ENCODE peak calls at places on chromosome 16, in six cellular contexts. G is GM12878, E is H1, Z is GM12892, C is K562, P is HepG2. X is an unnamed sample.

GRCh38 chr16:22210285-22210684 is 4.2 kb downstream of the EEF2K start:
- DNase-seq in P (no peak), Z (no peak), E (no peak), G (no peak), C (no peak), X (no peak)

GRCh38 chr16:81601008-81601428 is 156.4 kb downstream of the CMIP start:
- DNase-seq in P (no peak), G (no peak), Z (no peak), E (no peak), C (no peak), X (no peak)

GRCh38 chr16:4811242-4811641 is 8.8 kb upstream of the ROGDI start:
- DNase-seq in P (no peak), G (no peak), C (no peak), Z (no peak), E (no peak), X (no peak)

GRCh38 chr16:10668322-10669045 is 26.2 kb downstream of the TEKT5 start:
- DNase-seq in C (peak), E (peak), G (no peak), P (peak), Z (no peak), X (peak)

GRCh38 chr16:89257757-89258465 is 40.4 kb downstream of the ZNF778 start:
- DNase-seq in E (no peak), G (no peak), Z (no peak), P (no peak), C (no peak), X (no peak)

GRCh38 chr16:25656639-25657038 is 35.1 kb upstream of the HS3ST4 start:
- DNase-seq in G (no peak), C (no peak), E (no peak), P (no peak), Z (no peak), X (no peak)

GRCh38 chr16:84460406-84461028 is 43.9 kb downstream of the MEAK7 start:
- DNase-seq in E (no peak), P (no peak), G (no peak), C (no peak), Z (no peak), X (no peak)

GRCh38 chr16:57748596-57748995 is 13.0 kb downstream of the KATNB1 start:
- DNase-seq in Z (no peak), P (no peak), E (no peak), G (no peak), C (no peak), X (no peak)

GRCh38 chr16:25030420-25031131 is 15.4 kb upstream of the ARHGAP17 start:
- DNase-seq in P (no peak), G (no peak), E (no peak), C (no peak), Z (no peak), X (no peak)

DNA sequence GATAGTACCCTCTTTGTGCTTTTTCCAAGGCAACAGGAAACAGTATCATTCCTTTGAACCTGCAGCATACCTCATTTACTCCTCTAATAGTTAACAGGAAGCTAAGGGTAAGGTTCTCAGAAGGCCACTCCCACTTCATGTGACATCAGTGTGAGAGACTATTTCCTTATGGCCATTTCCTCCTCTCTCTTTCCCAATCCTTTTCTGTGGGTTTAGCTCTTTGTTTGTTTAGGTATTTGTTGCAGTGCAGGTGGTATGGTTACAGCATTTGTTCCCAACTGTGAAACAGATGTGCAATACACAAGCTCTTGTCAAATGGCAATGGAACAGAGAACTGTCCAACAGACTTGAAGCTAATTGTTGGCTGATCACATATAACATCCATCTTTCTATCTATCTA is 14.7 kb downstream of the TMC5 start:
- DNase-seq in P (peak), C (peak), Z (no peak), E (no peak), G (no peak), X (no peak)
- TF ChIP-seq TAF1 in P (no peak), C (no peak), Z (no peak), E (no peak), G (no peak), X (no peak)

DNA sequence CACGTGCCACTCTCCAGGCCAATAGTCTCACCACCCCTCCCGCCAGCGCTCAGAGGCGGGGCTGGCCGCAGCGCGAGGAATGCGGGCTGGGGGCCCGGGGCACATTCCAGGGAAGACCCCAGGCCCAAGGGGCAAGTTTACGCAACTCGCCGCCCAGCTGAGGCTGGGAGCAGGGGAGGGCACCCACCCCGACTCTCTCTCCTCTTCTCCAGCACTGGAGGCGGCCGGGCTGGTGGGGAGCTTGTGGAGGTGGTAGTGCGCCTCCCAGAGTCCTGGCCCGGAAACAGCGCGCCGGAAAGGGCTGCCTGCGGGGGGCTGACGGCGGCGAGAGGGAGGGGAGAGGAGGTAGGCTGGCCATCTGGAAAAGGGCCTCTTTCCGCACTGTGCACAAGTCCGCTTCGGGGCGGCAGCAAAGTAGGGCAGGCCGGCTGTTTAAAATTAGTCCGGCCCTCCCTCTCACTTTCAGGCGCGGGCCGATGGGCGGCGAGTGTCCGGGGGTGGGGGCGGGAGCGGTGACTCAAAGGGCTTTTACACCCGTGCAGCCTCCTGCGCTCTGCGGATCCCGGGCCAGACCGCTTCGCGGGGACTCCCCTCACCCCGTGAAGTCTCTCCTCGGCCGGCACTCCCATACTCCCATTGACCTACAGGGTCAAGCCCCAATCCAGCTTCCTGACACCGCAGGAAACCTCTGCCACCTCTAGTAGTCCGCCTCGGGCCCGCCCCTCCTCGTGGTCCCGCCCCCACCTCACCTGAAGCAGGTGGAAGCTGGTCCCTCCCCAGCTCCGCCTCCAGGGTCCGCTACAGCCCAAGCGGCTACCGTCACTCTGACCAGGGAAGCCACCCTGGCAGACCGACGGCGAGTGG is 968 bp downstream of the FHOD1 start:
- DNase-seq in P (peak), C (peak), Z (peak), E (peak), G (no peak), X (peak)
- TF ChIP-seq POLR2A in P (peak), C (peak), Z (peak), E (peak), G (peak), X (no peak)

DNA sequence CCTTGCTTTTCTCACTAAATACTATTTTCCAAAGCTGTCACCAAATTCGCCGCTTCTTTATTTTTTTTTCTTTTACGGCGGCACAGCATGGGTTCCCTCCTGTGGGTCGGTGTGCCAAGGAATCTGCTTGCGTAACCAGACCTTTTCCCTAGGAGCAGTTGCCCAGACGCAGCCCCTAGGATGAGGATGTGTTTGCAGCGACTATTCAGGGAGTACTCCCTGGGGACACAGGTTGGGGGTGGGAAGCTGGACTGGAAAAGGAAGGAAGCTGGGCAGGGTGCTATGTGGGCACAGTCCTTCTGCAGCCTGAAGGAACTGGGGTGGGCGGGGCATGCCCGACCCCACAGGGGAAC is 49.0 kb upstream of the ZCCHC14 start:
- DNase-seq in C (no peak), E (no peak), Z (no peak), P (no peak), G (no peak), X (no peak)
- TF ChIP-seq TAF1 in C (no peak), E (no peak), Z (no peak), P (no peak), G (no peak), X (no peak)

DNA sequence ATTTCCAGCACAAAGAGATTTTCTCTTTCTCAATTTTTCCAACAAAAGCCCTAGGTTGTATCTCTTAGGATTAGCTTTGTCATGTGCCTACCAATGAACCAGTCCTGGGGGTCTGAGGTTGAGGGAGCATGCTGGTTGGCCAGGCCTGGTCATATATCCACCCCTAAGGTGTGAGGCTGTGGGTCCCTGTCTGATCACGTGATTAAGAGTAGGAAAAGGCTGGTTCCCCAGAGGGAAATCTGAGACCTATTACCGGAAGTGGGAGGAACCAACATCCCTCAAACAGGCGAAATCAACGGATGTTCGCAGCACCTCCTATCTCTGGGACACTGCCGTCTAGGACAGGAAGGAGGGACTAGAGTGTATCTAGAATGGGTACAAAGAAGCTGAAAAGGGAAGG is 185.7 kb upstream of the IRX5 start:
- DNase-seq in Z (no peak), G (no peak), P (no peak), C (no peak), E (no peak), X (no peak)
- TF ChIP-seq POLR2A in Z (no peak), G (no peak), P (no peak), C (no peak), E (no peak), X (no peak)

DNA sequence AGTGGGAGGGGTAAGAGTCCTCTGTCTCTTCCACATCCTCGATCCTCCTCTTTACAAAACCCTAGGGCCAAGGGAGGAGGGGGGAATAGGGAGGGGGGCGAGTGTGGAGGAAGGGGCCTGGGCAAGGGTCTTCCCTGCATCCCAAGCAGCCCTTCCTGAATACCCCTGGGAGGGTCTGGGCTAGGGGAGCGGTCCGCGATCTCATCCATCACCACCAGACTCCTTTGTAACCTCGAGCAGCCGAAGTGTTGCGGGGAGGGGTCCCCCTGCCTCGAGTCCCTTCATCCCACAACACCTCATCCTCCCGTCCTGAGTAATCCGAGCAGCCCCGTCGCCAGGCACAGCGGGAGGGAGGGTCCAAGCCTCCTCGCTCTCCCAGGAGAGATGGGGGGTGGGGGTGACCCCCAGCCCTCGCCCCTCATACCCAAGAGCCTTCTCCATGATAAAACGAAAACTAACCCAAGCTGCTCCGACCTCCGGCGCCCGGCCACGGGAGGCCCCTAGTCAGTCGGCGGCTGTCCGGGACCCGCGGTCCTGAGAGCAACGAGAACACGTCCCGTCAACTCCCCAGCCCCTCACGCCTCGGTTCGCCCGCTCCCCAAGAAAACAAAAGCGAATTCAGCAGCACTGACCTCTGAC is 468 bp downstream of the SMPD3 start:
- DNase-seq in G (no peak), P (no peak), E (no peak), Z (no peak), C (no peak), X (no peak)
- TF ChIP-seq TAF1 in G (no peak), P (no peak), E (no peak), Z (no peak), C (no peak), X (no peak)

GRCh38 chr16:86224629-86225028 is 285.7 kb upstream of the FOXF1 start:
- DNase-seq in P (no peak), E (no peak), Z (no peak), G (no peak), C (no peak), X (no peak)

GRCh38 chr16:86224126-86224525 is 286.2 kb upstream of the FOXF1 start:
- DNase-seq in P (no peak), C (no peak), G (no peak), Z (no peak), E (no peak), X (no peak)

GRCh38 chr16:86222541-86222940 is 287.8 kb upstream of the FOXF1 start:
- DNase-seq in G (no peak), P (no peak), E (no peak), Z (no peak), C (no peak), X (no peak)

GRCh38 chr16:86221085-86221484 is 289.2 kb upstream of the FOXF1 start:
- DNase-seq in E (no peak), C (no peak), G (no peak), P (no peak), Z (no peak), X (no peak)

DNA sequence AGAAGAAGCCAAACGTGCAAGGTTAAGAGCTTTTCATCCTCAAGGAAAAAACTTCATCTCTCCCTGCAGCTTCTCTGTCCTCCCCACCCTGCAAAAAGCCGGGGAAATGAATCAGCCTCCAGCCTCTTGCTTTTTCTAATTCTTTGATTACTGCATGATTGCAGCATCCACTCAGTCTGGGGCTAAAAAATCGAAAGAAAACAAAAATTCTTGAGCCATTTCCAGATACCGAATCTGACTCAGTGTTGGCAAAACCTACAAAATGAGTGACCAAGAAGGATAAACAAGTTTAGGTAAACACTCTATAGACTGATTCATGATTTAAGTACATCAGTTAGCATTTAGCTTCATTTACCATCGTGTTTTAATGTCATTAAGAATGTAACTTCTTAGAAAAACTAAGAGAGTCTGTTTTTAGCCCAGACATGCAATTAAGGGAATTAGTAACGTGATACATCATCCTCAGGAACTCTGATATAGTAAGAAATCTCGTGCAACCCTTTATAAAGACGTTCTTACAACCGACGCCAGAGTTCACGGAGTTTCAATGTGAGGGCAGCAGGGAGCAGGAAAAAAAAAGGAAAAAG is 287.3 kb upstream of the FOXF1 start:
- DNase-seq in Z (no peak), P (no peak), C (no peak), G (no peak), E (no peak), X (no peak)
- TF ChIP-seq POLR2A in Z (no peak), P (no peak), C (no peak), G (no peak), E (no peak), X (no peak)

DNA sequence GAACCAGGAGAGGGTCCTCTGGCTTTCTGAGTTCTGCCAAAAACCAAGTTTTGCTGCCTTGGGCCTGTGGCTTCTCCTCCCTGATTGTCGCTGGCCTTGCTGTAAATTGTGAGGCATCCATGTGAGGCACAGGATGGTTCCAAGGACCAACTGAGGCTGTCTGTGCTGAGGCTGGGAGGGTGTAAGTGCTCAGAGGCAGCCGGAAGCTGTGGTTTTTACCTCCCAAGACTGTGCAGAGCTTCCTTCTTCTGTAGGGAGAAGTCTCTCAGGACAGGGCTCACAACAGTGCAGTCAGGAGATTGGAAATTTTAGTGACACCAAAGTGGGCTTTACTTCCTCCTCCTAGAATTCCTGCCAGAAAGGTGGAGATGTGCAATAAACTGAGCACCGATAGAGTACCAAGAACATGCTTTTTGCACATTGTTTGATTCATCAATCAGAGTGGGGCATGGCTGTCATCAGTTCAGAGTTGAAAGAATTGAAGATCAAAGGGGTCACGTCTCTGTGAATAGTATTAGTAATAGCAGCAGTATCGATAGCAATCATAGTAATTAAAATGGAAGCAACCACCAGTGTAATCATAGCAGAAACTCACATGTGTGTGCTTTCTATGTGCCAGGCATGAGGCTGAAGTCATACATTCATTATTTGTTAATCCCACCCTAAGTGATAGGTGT is 467.1 kb downstream of the WWOX start:
- DNase-seq in G (no peak), C (no peak), P (no peak), Z (no peak), E (no peak), X (no peak)
- TF ChIP-seq TAF1 in G (no peak), C (no peak), P (no peak), Z (no peak), E (no peak), X (no peak)